ENCODE peak calls at places on chromosomes 7 and 10, in five cellular contexts. H, I, R, E and V are unnamed samples.

GRCh38 chr7:1544896-1545416 is 11.0 kb downstream of the TMEM184A start:
- DNase-seq in E (no peak), R (no peak), I (no peak), H (no peak), V (no peak)

GRCh38 chr10:61975107-61975932 is 73.8 kb downstream of the ARID5B start:
- DNase-seq in H (no peak), I (no peak), R (no peak), E (peak; percentile 12), V (no peak)

GRCh38 chr10:133276435-133277201 is at the start of gene ADAM8:
- DNase-seq in R (no peak), E (no peak), H (peak; percentile 65), I (no peak), V (no peak)

GRCh38 chr10:58152698-58153263 is 114.9 kb downstream of the IPMK start:
- DNase-seq in I (peak; percentile 41), E (no peak), R (peak; percentile 26), H (peak; percentile 36), V (no peak)

GRCh38 chr10:92408017-92408361 is 117.0 kb downstream of the MARCHF5 start:
- DNase-seq in I (no peak), E (no peak), R (no peak), H (no peak), V (no peak)

GRCh38 chr7:11819947-11820346 is 12.1 kb downstream of the THSD7A start:
- DNase-seq in H (no peak), I (no peak), E (no peak), R (no peak), V (no peak)

GRCh38 chr10:25080880-25081581 is 64.6 kb downstream of the THNSL1 start:
- DNase-seq in R (peak; percentile 93), E (peak; percentile 79), I (peak; percentile 79), H (peak; percentile 89), V (no peak)

GRCh38 chr7:133805426-133805825 is 321.7 kb upstream of the LRGUK start:
- DNase-seq in R (no peak), H (no peak), I (no peak), E (no peak), V (no peak)

GRCh38 chr10:60424971-60425370 is 35.3 kb upstream of the ANK3 start:
- DNase-seq in R (no peak), H (no peak), E (no peak), I (no peak), V (no peak)

GRCh38 chr10:102713814-102714620 is at the start of gene ARL3:
- DNase-seq in H (peak; percentile 98), E (peak; percentile 97), R (peak; percentile 99), I (peak; percentile 98), V (peak; percentile 84)
- TF ChIP-seq POLR2A in H (no peak), E (no peak), R (peak; percentile 76), I (no peak), V (no peak)

GRCh38 chr10:130542761-130543160 is 406.6 kb downstream of the GLRX3 start:
- DNase-seq in I (no peak), R (no peak), E (no peak), H (no peak), V (no peak)
- H3K4me3 ChIP-seq in I (no peak overlapping the region), R (no peak overlapping the region), E (no peak overlapping the region), H (no peak overlapping the region), V (no peak overlapping the region)

DNA sequence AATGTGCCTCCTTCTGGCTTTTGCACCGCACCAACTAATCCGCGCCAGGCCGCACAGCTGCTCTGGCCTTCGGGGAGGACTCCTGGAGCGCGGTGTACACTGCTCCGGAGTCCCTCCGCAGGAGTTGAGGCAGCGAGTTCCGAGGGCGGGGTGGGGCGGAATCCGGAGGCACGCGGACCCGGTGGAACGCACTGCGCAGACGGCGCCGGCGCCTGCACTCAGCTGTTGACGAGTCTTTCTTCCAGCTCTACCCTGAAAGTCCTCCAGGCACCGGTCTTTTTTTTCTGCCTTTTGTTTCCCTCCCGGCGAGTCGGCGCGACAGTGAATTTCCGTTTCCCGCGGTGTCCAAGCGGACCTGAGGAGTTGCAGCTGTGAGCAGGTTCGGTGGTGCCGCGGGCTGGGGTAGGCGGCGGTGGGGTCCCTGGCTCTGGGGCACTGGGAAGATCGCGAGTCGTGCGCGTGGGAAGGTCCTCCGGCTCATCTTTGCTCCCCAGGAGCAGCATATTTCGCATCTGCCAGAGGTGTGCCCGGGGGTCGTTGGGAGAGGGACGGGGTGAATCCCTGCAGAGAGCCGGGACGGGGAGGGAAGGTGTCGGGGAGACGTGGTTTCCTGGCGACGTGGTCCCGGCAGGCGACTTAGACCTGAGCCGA is 44.1 kb downstream of the SFTPD start:
- DNase-seq in H (peak; percentile 71), R (peak; percentile 82), E (no peak), I (peak; percentile 27), V (no peak)
- TF ChIP-seq POLR2A in H (no peak), R (peak; percentile 32), E (no peak), I (no peak), V (no peak)

DNA sequence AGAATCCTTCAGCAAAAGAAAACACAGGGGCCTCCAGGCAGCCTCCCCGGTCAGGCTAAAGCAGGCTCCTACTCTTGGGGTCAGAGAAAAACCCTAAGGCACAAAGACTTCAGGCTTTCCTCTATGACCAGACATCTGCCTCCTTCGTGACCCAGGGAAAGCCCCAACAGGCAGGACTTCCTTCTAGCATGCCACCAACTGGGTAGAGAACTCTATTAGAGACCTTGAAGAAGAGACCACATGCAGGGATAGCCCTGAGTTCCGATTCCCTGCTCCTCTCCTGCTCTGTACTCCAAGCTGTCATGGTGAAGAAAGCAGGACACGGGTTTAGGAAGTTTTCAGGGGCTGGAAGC is 1.3 kb downstream of the TRPV6 start:
- DNase-seq in R (no peak), H (no peak), E (no peak), I (no peak), V (no peak)
- H3K4me3 ChIP-seq in R (no peak overlapping the region), H (no peak overlapping the region), E (no peak overlapping the region), I (no peak overlapping the region), V (no peak overlapping the region)